ENCODE peak calls at places on chromosome 7, in nine cellular contexts. Y is A549; L is occipital lobe; C is SW480; M is ACHN; B is activated CD4-positive, alpha-beta T cell treated with anti-CD3 and anti-CD28 coated beads for 48 hours; N is activated naive CD4-positive, alpha-beta T cell treated with anti-CD3 and anti-CD28 coated beads for 36 hours; G is HFFc6; S is iPS-NIHi11. E is an unnamed sample.

GRCh38 chr7:94510582-94511456 is 1.2 kb downstream of the CASD1 start:
- DNase-seq in Y (peak; percentile 57), L (peak; percentile 43), C (peak; percentile 83), M (peak; percentile 56), B (peak; percentile 42), N (peak; percentile 51), G (no peak), S (peak; percentile 57), E (peak; percentile 56)

GRCh38 chr7:91310829-91311460 is 46.7 kb downstream of the FZD1 start:
- DNase-seq in Y (no peak), L (no peak), C (no peak), M (no peak), B (no peak), N (no peak), G (peak; percentile 18), S (peak; percentile 26), E (no peak)

GRCh38 chr7:157195868-157196267 is 57.1 kb downstream of the UBE3C start:
- DNase-seq in Y (no peak), L (no peak), C (no peak), M (no peak), B (no peak), N (no peak), G (no peak), S (no peak), E (no peak)

GRCh38 chr7:144738708-144739314 is 97.0 kb downstream of the TPK1 start:
- DNase-seq in Y (peak; percentile 1), L (no peak), C (peak; percentile 47), M (peak; percentile 76), B (peak; percentile 7), N (peak; percentile 35), G (no peak), S (peak; percentile 24), E (peak; percentile 55)

GRCh38 chr7:40915061-40915460 is 780.3 kb downstream of the SUGCT start:
- DNase-seq in Y (no peak), L (no peak), C (no peak), M (no peak), B (no peak), N (no peak), G (no peak), S (no peak), E (no peak)

GRCh38 chr7:41814888-41815287 is 112.0 kb upstream of the INHBA start:
- DNase-seq in Y (no peak), L (no peak), C (no peak), M (no peak), B (no peak), N (no peak), G (no peak), S (no peak), E (no peak)

GRCh38 chr7:17144313-17144712 is 154.1 kb upstream of the AHR start:
- DNase-seq in Y (peak; percentile 40), L (no peak), C (no peak), M (peak; percentile 41), B (peak; percentile 75), N (peak; percentile 70), G (peak; percentile 77), S (no peak), E (no peak)

GRCh38 chr7:34117583-34117982 is 212.2 kb downstream of the BMPER start:
- DNase-seq in Y (no peak), L (no peak), C (no peak), M (no peak), B (no peak), N (no peak), G (no peak), S (no peak), E (no peak)

GRCh38 chr7:36249091-36249490 is 96.0 kb downstream of the EEPD1 start:
- DNase-seq in Y (no peak), L (no peak), C (no peak), M (no peak), B (no peak), N (no peak), G (no peak), S (no peak), E (no peak)

GRCh38 chr7:93016085-93016471 is 101.7 kb downstream of the SAMD9 start:
- DNase-seq in Y (no peak), L (no peak), C (no peak), M (no peak), B (no peak), N (peak; percentile 24), G (peak; percentile 40), S (no peak), E (no peak)

GRCh38 chr7:13265271-13265670 is 577.8 kb downstream of the ARL4A start:
- DNase-seq in Y (no peak), L (no peak), C (no peak), M (no peak), B (no peak), N (no peak), G (no peak), S (no peak), E (no peak)

GRCh38 chr7:130276796-130277762 is 10.4 kb downstream of the CPA2 start:
- DNase-seq in Y (no peak), L (no peak), C (no peak), M (no peak), B (peak; percentile 74), N (peak; percentile 86), G (no peak), S (no peak), E (no peak)

GRCh38 chr7:122305475-122306319 is 1.1 kb upstream of the FEZF1 start:
- DNase-seq in Y (no peak), L (no peak), C (peak; percentile 41), M (peak; percentile 49), B (no peak), N (no peak), G (no peak), S (peak; percentile 25), E (no peak)

GRCh38 chr7:133693281-133693680 is 433.9 kb upstream of the LRGUK start:
- DNase-seq in Y (no peak), L (no peak), C (no peak), M (no peak), B (no peak), N (no peak), G (no peak), S (no peak), E (no peak)

GRCh38 chr7:120123528-120123927 is 149.4 kb upstream of the KCND2 start:
- DNase-seq in Y (no peak), L (no peak), C (no peak), M (no peak), B (no peak), N (no peak), G (no peak), S (no peak), E (no peak)

GRCh38 chr7:123865517-123866117 is 20.6 kb downstream of the HYAL4 start:
- DNase-seq in Y (peak; percentile 11), L (peak; percentile 2), C (peak; percentile 61), M (peak; percentile 72), B (peak; percentile 51), N (peak; percentile 66), G (peak; percentile 49), S (peak; percentile 48), E (peak; percentile 73)

GRCh38 chr7:79820387-79820786 is 314.2 kb upstream of the GNAI1 start:
- DNase-seq in Y (no peak), L (peak; percentile 1), C (peak; percentile 8), M (no peak), B (no peak), N (no peak), G (peak; percentile 26), S (peak; percentile 38), E (peak; percentile 61)

GRCh38 chr7:20651960-20652544 is 36.6 kb downstream of the ABCB5 start:
- DNase-seq in Y (peak; percentile 7), L (no peak), C (peak; percentile 18), M (peak; percentile 33), B (no peak), N (no peak), G (no peak), S (peak; percentile 20), E (peak; percentile 5)

GRCh38 chr7:29160080-29160479 is 13.7 kb upstream of the CPVL start:
- DNase-seq in Y (no peak), L (no peak), C (no peak), M (no peak), B (no peak), N (no peak), G (no peak), S (no peak), E (no peak)

GRCh38 chr7:13017881-13018280 is 330.4 kb downstream of the ARL4A start:
- DNase-seq in Y (no peak), L (no peak), C (no peak), M (peak; percentile 15), B (no peak), N (no peak), G (no peak), S (no peak), E (no peak)

GRCh38 chr7:127838816-127839415 is 186.9 kb downstream of the SND1 start:
- DNase-seq in Y (no peak), L (no peak), C (no peak), M (no peak), B (no peak), N (no peak), G (no peak), S (no peak), E (no peak)

GRCh38 chr7:44762300-44762699 is 13.7 kb downstream of the ZMIZ2 start:
- DNase-seq in Y (no peak), L (no peak), C (no peak), M (no peak), B (no peak), N (no peak), G (no peak), S (no peak), E (no peak)

GRCh38 chr7:48161407-48162125 is 9.7 kb upstream of the ABCA13 start:
- DNase-seq in Y (no peak), L (no peak), C (no peak), M (no peak), B (no peak), N (no peak), G (no peak), S (no peak), E (no peak)

GRCh38 chr7:22356855-22357310 is at the start of gene RAPGEF5:
- DNase-seq in Y (peak; percentile 13), L (no peak), C (peak; percentile 56), M (peak; percentile 74), B (peak; percentile 5), N (no peak), G (no peak), S (peak; percentile 88), E (no peak)

GRCh38 chr7:51278797-51279196 is 37.8 kb downstream of the COBL start:
- DNase-seq in Y (no peak), L (peak; percentile 36), C (peak; percentile 25), M (no peak), B (no peak), N (no peak), G (no peak), S (no peak), E (no peak)

GRCh38 chr7:1027285-1028043 is 16.9 kb upstream of the GPR146 start:
- DNase-seq in Y (no peak), L (peak; percentile 26), C (no peak), M (no peak), B (no peak), N (no peak), G (peak; percentile 22), S (peak; percentile 67), E (no peak)

GRCh38 chr7:6209340-6209739 is 63.1 kb downstream of the CYTH3 start:
- DNase-seq in Y (no peak), L (no peak), C (no peak), M (no peak), B (no peak), N (no peak), G (no peak), S (no peak), E (no peak)